ENCODE peak calls at places on chromosomes 5 and 9, in four cellular contexts. B is A549, L is sigmoid colon, J is upper lobe of left lung. S is an unnamed sample.

GRCh38 chr5:40307076-40307475 is 372.6 kb upstream of the PTGER4 start:
- DNase-seq in B (no peak), L (no peak), J (no peak), S (no peak)

GRCh38 chr5:16742938-16743337 is 126.1 kb upstream of the RETREG1 start:
- DNase-seq in B (no peak), L (no peak), J (no peak), S (no peak)

GRCh38 chr5:163614787-163615186 is 109.4 kb downstream of the MAT2B start:
- DNase-seq in B (no peak), L (no peak), J (no peak), S (no peak)

GRCh38 chr9:126666155-126666803 is 52.6 kb downstream of the LMX1B start:
- DNase-seq in B (no peak), L (no peak), J (no peak), S (peak; percentile 20)

GRCh38 chr5:144332265-144332664 is 161.6 kb downstream of the KCTD16 start:
- DNase-seq in B (no peak), L (no peak), J (no peak), S (no peak)

GRCh38 chr5:85266692-85267091 is 882.0 kb upstream of the EDIL3 start:
- DNase-seq in B (no peak), L (no peak), J (no peak), S (no peak)

GRCh38 chr5:144549580-144549979 is 378.9 kb downstream of the KCTD16 start:
- DNase-seq in B (no peak), L (no peak), J (no peak), S (no peak)

GRCh38 chr9:108073823-108074222 is 584.3 kb upstream of the KLF4 start:
- DNase-seq in B (no peak), L (no peak), J (no peak), S (no peak)

GRCh38 chr5:143177263-143177994 is 226.1 kb downstream of the NR3C1 start:
- DNase-seq in B (peak; percentile 23), L (no peak), J (peak; percentile 41), S (no peak)

GRCh38 chr9:121326130-121326838 is 43.8 kb downstream of the STOM start:
- DNase-seq in B (no peak), L (peak; percentile 98), J (peak; percentile 63), S (no peak)

GRCh38 chr5:176396330-176396729 is 7.8 kb downstream of the HIGD2A start:
- DNase-seq in B (no peak), L (peak; percentile 17), J (no peak), S (no peak)

GRCh38 chr5:117463836-117464235 is 889.2 kb upstream of the SEMA6A start:
- DNase-seq in B (no peak), L (no peak), J (no peak), S (no peak)

GRCh38 chr5:80763211-80763610 is 108.4 kb upstream of the DHFR start:
- DNase-seq in B (no peak), L (no peak), J (no peak), S (no peak)

GRCh38 chr9:70832487-70832886 is 288.9 kb downstream of the TRPM3 start:
- DNase-seq in B (no peak), L (no peak), J (no peak), S (no peak)

GRCh38 chr9:122188369-122188768 is 28.7 kb downstream of the MORN5 start:
- DNase-seq in B (no peak), L (no peak), J (no peak), S (no peak)

GRCh38 chr9:107782381-107782780 is 292.8 kb upstream of the KLF4 start:
- DNase-seq in B (no peak), L (no peak), J (no peak), S (no peak)

GRCh38 chr5:44387391-44387790 is 1.8 kb downstream of the FGF10 start:
- DNase-seq in B (no peak), L (no peak), J (no peak), S (no peak)

GRCh38 chr9:16133556-16134227 is 580.8 kb downstream of the CCDC171 start:
- DNase-seq in B (peak; percentile 49), L (no peak), J (peak; percentile 37), S (no peak)

GRCh38 chr5:34487202-34487879 is 168.8 kb upstream of the RAI14 start:
- DNase-seq in B (no peak), L (no peak), J (peak; percentile 72), S (no peak)

GRCh38 chr5:104540448-104540847 is 977.9 kb upstream of the NUDT12 start:
- DNase-seq in B (no peak), L (no peak), J (no peak), S (no peak)

GRCh38 chr5:74275204-74275992 is 365.1 kb downstream of the ENC1 start:
- DNase-seq in B (no peak), L (no peak), J (no peak), S (no peak)

GRCh38 chr9:93531374-93531773 is 45.0 kb upstream of the PHF2 start:
- DNase-seq in B (no peak), L (no peak), J (no peak), S (no peak)

GRCh38 chr5:115297043-115297442 is 589 bp upstream of the CCDC112 start:
- DNase-seq in B (no peak), L (no peak), J (no peak), S (no peak)

GRCh38 chr5:88675159-88675757 is 207.7 kb downstream of the MEF2C start:
- DNase-seq in B (no peak), L (no peak), J (no peak), S (no peak)

GRCh38 chr9:82457959-82458358 is 469.4 kb downstream of the SPATA31D1 start:
- DNase-seq in B (no peak), L (no peak), J (no peak), S (no peak)

GRCh38 chr5:88826959-88827585 is 55.9 kb downstream of the MEF2C start:
- DNase-seq in B (no peak), L (peak; percentile 64), J (peak; percentile 33), S (peak; percentile 98)

GRCh38 chr9:111237447-111237846 is 92.6 kb downstream of the OR2K2 start:
- DNase-seq in B (no peak), L (no peak), J (no peak), S (peak; percentile 16)

GRCh38 chr5:73791389-73791788 is 165.4 kb downstream of the ARHGEF28 start:
- DNase-seq in B (no peak), L (no peak), J (no peak), S (no peak)

GRCh38 chr9:79567671-79568098 is 4.1 kb upstream of the TLE4 start:
- DNase-seq in B (no peak), L (no peak), J (no peak), S (no peak)

GRCh38 chr9:134152488-134152887 is 11.9 kb downstream of the RNU6ATAC start:
- DNase-seq in B (no peak), L (no peak), J (no peak), S (no peak)

GRCh38 chr9:134153450-134153849 is 10.9 kb downstream of the RNU6ATAC start:
- DNase-seq in B (no peak), L (no peak), J (no peak), S (no peak)

GRCh38 chr9:134150557-134151214 is 13.7 kb downstream of the RNU6ATAC start:
- DNase-seq in B (no peak), L (no peak), J (no peak), S (no peak)

GRCh38 chr9:134154262-134154701 is 10.1 kb downstream of the RNU6ATAC start:
- DNase-seq in B (no peak), L (no peak), J (no peak), S (no peak)

GRCh38 chr9:134152022-134152448 is 12.3 kb downstream of the RNU6ATAC start:
- DNase-seq in B (no peak), L (no peak), J (no peak), S (no peak)
- TF ChIP-seq EP300 in B (no peak), L (no peak), J (no peak), S (no peak)

GRCh38 chr5:109349419-109349818 is 60.4 kb downstream of the PJA2 start:
- DNase-seq in B (no peak), L (no peak), J (no peak), S (no peak)

GRCh38 chr5:109354761-109355160 is 55.0 kb downstream of the PJA2 start:
- DNase-seq in B (no peak), L (no peak), J (no peak), S (no peak)

GRCh38 chr5:109350537-109351270 is 59.1 kb downstream of the PJA2 start:
- DNase-seq in B (no peak), L (no peak), J (no peak), S (no peak)

GRCh38 chr5:109352475-109352874 is 57.3 kb downstream of the PJA2 start:
- DNase-seq in B (no peak), L (no peak), J (no peak), S (no peak)

DNA sequence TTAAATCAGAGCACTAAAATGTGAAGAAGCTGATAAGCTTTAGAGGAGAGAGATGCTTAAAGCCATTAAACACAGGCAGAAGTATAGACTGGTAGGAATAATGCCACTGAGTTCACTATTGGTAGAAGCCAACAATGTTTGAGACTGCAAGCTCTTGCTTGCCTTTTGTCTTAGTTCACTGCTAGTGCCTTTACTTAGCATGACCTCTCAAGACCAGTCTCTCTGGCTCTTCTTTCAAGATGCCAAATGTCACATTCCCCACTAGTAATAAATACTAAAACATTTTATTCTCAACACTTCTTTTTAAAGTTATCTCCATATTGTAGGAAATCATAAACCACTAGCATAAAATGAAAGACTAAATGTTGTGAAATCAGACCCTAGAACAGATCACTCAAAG is 57.8 kb downstream of the PJA2 start:
- DNase-seq in B (no peak), L (no peak), J (no peak), S (no peak)
- H3K27ac ChIP-seq in B (no peak overlapping the region), L (peak overlapping the region; percentile 16), J (no peak overlapping the region), S (no peak overlapping the region)

DNA sequence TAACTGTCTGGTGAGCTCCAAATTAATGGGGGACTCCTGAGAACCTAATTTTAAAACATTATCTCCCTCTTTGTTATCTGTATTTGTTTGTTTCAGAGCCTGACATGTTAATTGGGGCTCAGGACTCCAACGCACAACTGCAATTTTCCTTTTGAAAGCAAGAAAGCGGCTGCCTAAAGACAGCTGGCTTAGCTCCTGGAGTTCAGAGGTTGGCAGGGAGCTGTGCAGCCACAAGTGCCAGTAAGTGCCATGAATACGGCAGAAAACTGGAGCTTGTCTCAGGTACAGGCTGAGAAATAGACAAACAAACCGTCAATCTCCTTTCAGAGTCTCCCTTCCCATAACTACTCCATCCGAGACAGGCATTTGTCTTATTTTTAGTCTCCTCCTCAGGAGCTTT is 80.9 kb downstream of the PPP2R2B start:
- DNase-seq in B (no peak), L (no peak), J (no peak), S (no peak)
- TF ChIP-seq EP300 in B (no peak), L (no peak), J (no peak), S (no peak)

GRCh38 chr9:81031422-81032029 is 657.8 kb downstream of the TLE1 start:
- DNase-seq in B (no peak), L (no peak), J (no peak), S (no peak)

GRCh38 chr9:81035171-81035570 is 654.2 kb downstream of the TLE1 start:
- DNase-seq in B (no peak), L (no peak), J (no peak), S (no peak)

GRCh38 chr9:81032831-81033230 is 656.5 kb downstream of the TLE1 start:
- DNase-seq in B (no peak), L (no peak), J (no peak), S (no peak)

GRCh38 chr9:81030027-81030426 is 659.3 kb downstream of the TLE1 start:
- DNase-seq in B (no peak), L (no peak), J (no peak), S (no peak)

DNA sequence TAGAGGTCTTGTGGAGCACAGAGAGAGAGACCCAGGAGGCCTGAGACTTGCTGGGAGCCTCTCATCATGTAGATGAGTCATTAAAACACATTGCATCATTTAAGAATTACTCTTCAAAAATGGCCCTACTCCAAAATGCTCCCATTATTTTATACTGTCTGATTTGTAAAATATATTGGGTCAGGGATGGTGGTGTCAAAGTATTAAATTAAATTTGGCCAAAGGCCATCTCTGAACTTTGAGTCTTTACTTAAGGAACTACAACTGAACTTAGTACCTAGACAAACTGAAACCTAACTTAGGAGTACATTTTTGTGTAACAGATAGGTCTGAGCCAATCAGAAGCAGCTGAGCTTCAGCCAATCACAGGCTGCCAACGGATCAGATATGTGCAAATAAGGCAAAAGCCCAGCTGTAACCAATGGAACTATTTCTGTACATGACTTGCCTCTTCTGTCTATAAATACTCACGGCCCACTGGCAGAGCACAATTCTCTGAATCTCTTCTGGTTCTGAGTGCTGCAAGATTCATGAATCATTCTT is 657.2 kb downstream of the TLE1 start:
- DNase-seq in B (peak; percentile 1), L (no peak), J (no peak), S (no peak)
- H3K27ac ChIP-seq in B (peak overlapping the region; percentile 51), L (no peak overlapping the region), J (no peak overlapping the region), S (no peak overlapping the region)